ENCODE peak calls at places on chromosomes 7 and 10, in eight cellular contexts. J is CD8-positive, alpha-beta T cell; L is HCT116; W is naive thymus-derived CD4-positive, alpha-beta T cell; Q is upper lobe of right lung; D is cardiac muscle cell; I is stomach; C is heart left ventricle. U is an unnamed sample.

GRCh38 chr10:124588736-124589451 is 127.3 kb downstream of the LHPP start:
- DNase-seq in L (no peak), J (no peak), D (peak; percentile 45), W (no peak), Q (no peak), C (peak; percentile 53), I (peak; percentile 37), U (no peak)

GRCh38 chr10:122417667-122418066 is 36.8 kb upstream of the ARMS2 start:
- DNase-seq in L (no peak), Q (no peak), J (no peak), W (no peak), I (no peak), C (no peak), D (peak; percentile 75), U (no peak)

GRCh38 chr7:66629222-66629658 is 559 bp downstream of the KCTD7 start:
- DNase-seq in C (no peak), Q (no peak), J (no peak), L (no peak), D (no peak), I (peak; percentile 27), W (no peak), U (peak; percentile 31)

GRCh38 chr10:102118867-102119266 is 1.3 kb downstream of the LDB1 start:
- DNase-seq in C (peak; percentile 50), Q (peak; percentile 75), D (peak; percentile 57), I (peak; percentile 48), L (no peak), J (peak; percentile 5), W (no peak), U (no peak)

GRCh38 chr10:122981066-122981464 is 864 bp downstream of the PSTK start:
- DNase-seq in L (peak; percentile 34), J (no peak), I (no peak), W (no peak), D (peak; percentile 54), C (no peak), Q (no peak), U (no peak)

GRCh38 chr7:106866298-106867281 is 1.5 kb downstream of the PIK3CG start:
- DNase-seq in I (no peak), W (no peak), D (no peak), L (no peak), J (no peak), Q (no peak), C (no peak), U (no peak)

GRCh38 chr10:131701131-131701947 is 199.5 kb upstream of the PPP2R2D start:
- DNase-seq in L (no peak), W (no peak), J (no peak), D (no peak), Q (peak; percentile 36), C (no peak), I (no peak), U (no peak)

GRCh38 chr10:79347226-79347893 is at the start of gene PPIF:
- DNase-seq in Q (peak; percentile 97), J (peak; percentile 88), C (peak; percentile 94), W (peak; percentile 79), I (peak; percentile 97), D (peak; percentile 96), L (peak; percentile 81), U (peak; percentile 98)

GRCh38 chr10:72418679-72419078 is 64.0 kb upstream of the DNAJB12 start:
- DNase-seq in D (no peak), L (no peak), Q (no peak), C (no peak), J (no peak), W (no peak), I (no peak), U (no peak)

DNA sequence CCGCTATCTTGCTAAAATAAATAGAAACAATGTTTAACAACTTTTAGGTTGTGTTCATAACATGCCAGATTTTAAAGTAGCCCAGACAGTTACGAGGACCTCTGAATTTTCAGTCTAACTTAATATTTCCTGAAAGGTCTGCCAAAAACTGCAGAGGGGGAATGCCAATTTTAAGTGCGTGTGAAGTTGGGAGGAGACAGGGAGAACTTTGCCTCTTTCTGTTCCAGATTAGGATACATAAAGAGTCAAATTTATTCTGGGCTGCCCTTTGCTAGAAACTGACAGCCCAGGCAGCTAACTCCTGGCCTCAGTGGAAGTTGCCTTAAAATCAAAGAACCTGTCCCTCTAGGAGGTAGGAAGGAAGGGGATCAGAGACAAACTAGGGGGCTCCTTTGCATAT is 52.3 kb upstream of the PIP4K2A start:
- DNase-seq in W (no peak), L (no peak), J (no peak), D (peak; percentile 18), C (no peak), I (no peak), Q (no peak), U (no peak)
- H3K4me1 ChIP-seq in W (no peaks in the 10 kb centered on the region), L (no peaks in the 10 kb centered on the region), J (no peaks in the 10 kb centered on the region), D (no peaks in the 10 kb centered on the region), C (peaks cover 8% of the 10 kb centered on the region), I (peaks cover 5% of the 10 kb centered on the region), Q (peaks cover 26% of the 10 kb centered on the region), U (peaks cover 8% of the 10 kb centered on the region)

DNA sequence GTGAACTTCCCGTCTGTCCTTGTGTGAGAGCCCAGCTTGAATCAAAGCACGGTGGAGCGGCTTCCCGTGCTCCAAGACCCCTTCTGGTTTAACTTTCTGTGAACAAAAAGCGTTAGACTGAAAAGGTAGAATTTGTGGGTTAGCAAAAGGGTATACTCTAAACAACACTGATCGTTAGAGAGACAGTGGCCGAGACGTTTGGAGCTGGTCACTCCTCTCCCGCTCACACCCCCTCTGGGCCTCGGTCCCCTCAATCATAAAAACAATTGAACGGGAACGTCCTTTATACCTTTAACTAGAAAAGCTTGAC is 502 bp downstream of the PRKRIP1 start:
- DNase-seq in I (no peak), J (no peak), Q (no peak), C (no peak), D (no peak), W (no peak), L (no peak), U (no peak)
- H3K4me3 ChIP-seq in I (peak overlapping the region; percentile 95), J (peak overlapping the region; percentile 84), Q (peak overlapping the region; percentile 88), C (peak overlapping the region; percentile 97), D (peak overlapping the region; percentile 90), W (peak overlapping the region; percentile 92), L (peak overlapping the region; percentile 100), U (peak overlapping the region; percentile 91)

GRCh38 chr7:69656890-69657289 is 58.6 kb downstream of the AUTS2 start:
- DNase-seq in C (peak; percentile 65), J (no peak), L (no peak), W (no peak), D (peak; percentile 47), Q (no peak), I (no peak), U (peak; percentile 49)
- H3K9me3 ChIP-seq in C (no peaks in the 10 kb centered on the region), J (no peaks in the 10 kb centered on the region), L (peaks cover 24% of the 10 kb centered on the region), W (no peaks in the 10 kb centered on the region), D (no peaks in the 10 kb centered on the region), Q (no peaks in the 10 kb centered on the region), I (no peaks in the 10 kb centered on the region), U (no peaks in the 10 kb centered on the region)

GRCh38 chr10:590721-591120 is 98.7 kb downstream of the DIP2C start:
- DNase-seq in L (no peak), D (no peak), C (no peak), Q (peak; percentile 27), J (no peak), I (no peak), W (no peak), U (no peak)
- H3K4me1 ChIP-seq in L (peaks cover 9% of the 10 kb centered on the region), D (peaks cover 5% of the 10 kb centered on the region), C (peaks cover 16% of the 10 kb centered on the region), Q (no peaks in the 10 kb centered on the region), J (no peaks in the 10 kb centered on the region), I (peaks cover 12% of the 10 kb centered on the region), W (no peaks in the 10 kb centered on the region), U (peaks cover 11% of the 10 kb centered on the region)

GRCh38 chr7:130131964-130132875 is 61.9 kb downstream of the KLHDC10 start:
- DNase-seq in C (no peak), I (no peak), Q (no peak), L (no peak), J (no peak), D (no peak), W (no peak), U (no peak)

GRCh38 chr7:130131191-130131834 is 61.0 kb downstream of the KLHDC10 start:
- DNase-seq in Q (no peak), J (no peak), W (no peak), L (no peak), I (no peak), D (no peak), C (no peak), U (no peak)

GRCh38 chr7:130129099-130129498 is 58.8 kb downstream of the KLHDC10 start:
- DNase-seq in C (no peak), Q (no peak), D (no peak), J (no peak), L (no peak), W (no peak), I (no peak), U (no peak)

GRCh38 chr7:130124711-130125110 is 54.4 kb downstream of the KLHDC10 start:
- DNase-seq in Q (no peak), I (no peak), D (no peak), C (no peak), W (no peak), L (no peak), J (no peak), U (no peak)

GRCh38 chr7:130127404-130128395 is 57.4 kb downstream of the KLHDC10 start:
- DNase-seq in J (no peak), C (no peak), D (peak; percentile 69), Q (no peak), W (no peak), L (no peak), I (no peak), U (no peak)
- H3K4me3 ChIP-seq in J (no peak overlapping the region), C (no peak overlapping the region), D (no peak overlapping the region), Q (no peak overlapping the region), W (no peak overlapping the region), L (no peak overlapping the region), I (no peak overlapping the region), U (no peak overlapping the region)

GRCh38 chr7:64183827-64184372 is 23.1 kb upstream of the ZNF735 start:
- DNase-seq in C (no peak), D (no peak), I (no peak), L (no peak), J (no peak), W (no peak), Q (no peak), U (no peak)

GRCh38 chr7:64184376-64184775 is 22.6 kb upstream of the ZNF735 start:
- DNase-seq in W (no peak), D (no peak), I (no peak), C (no peak), Q (no peak), J (no peak), L (no peak), U (no peak)

GRCh38 chr7:64181586-64181985 is 25.4 kb upstream of the ZNF735 start:
- DNase-seq in J (no peak), D (no peak), Q (no peak), W (no peak), L (no peak), C (no peak), I (no peak), U (no peak)

GRCh38 chr7:64182036-64182790 is 24.8 kb upstream of the ZNF735 start:
- DNase-seq in I (no peak), Q (no peak), D (no peak), W (no peak), C (no peak), L (no peak), J (no peak), U (peak; percentile 37)

DNA sequence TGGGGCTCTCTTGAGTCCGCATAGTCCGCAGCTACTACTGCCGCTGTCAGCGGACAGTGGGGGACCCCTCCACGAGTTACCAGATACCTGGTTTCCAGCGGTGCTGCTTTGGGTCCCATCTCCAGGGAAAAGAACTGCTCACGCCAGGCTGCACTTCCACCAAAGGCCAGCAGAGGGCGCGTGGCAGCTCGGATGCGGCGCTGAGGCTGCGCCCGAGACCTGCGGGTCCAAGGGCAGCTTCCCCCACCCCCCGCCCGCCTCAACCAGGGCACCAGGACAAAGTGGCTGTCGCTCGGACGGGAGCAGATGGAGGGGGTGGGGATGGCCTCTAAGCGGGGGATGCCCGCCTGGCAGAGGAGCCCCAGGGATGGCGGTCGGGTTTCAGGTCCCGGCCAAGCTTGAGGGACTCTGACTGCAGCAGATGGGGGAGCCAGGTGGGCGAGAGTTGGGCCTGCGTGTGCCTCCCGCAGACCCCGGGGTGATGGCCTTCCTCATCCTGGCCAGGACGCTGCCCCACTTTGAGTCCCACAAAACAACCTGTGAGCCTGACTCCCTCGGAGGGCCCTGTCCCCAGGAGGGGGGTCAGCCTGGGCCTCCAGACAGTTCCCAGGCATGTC is 23.8 kb upstream of the ZNF735 start:
- DNase-seq in I (no peak), Q (no peak), J (peak; percentile 11), L (no peak), W (no peak), C (no peak), D (no peak), U (peak; percentile 70)
- H3K9me3 ChIP-seq in I (peaks cover 47% of the 10 kb centered on the region), Q (no peaks in the 10 kb centered on the region), J (no peaks in the 10 kb centered on the region), L (peaks cover 10% of the 10 kb centered on the region), W (peaks cover 6% of the 10 kb centered on the region), C (peaks cover 13% of the 10 kb centered on the region), D (no peaks in the 10 kb centered on the region), U (no peaks in the 10 kb centered on the region)